ENCODE peak calls at places on chromosomes 3 and 15, in five cellular contexts. One of them, this sample, is unnamed. For H3K9me3, the result is how much of the 10 kb centered on the place peaks cover.

GRCh38 chr3:16427309-16427965 is 86.1 kb downstream of the RFTN1 start:
- DNase-seq in hepatocyte: peak
- DNase-seq in uterus: peak
- DNase-seq in endodermal cell: no peak
- DNase-seq in cardiac muscle cell: peak
- DNase-seq in this sample: peak

GRCh38 chr15:88902491-88902835 is 7.1 kb upstream of the HAPLN3 start:
- DNase-seq in hepatocyte: no peak
- DNase-seq in cardiac muscle cell: no peak
- DNase-seq in uterus: no peak
- DNase-seq in endodermal cell: no peak
- DNase-seq in this sample: no peak

GRCh38 chr15:86590461-86590860 is 510.8 kb downstream of the AGBL1 start:
- DNase-seq in cardiac muscle cell: no peak
- DNase-seq in uterus: no peak
- DNase-seq in endodermal cell: no peak
- DNase-seq in hepatocyte: no peak
- DNase-seq in this sample: no peak

GRCh38 chr3:122826315-122826714 is 31.4 kb downstream of the SLC49A4 start:
- DNase-seq in endodermal cell: no peak
- DNase-seq in uterus: no peak
- DNase-seq in hepatocyte: no peak
- DNase-seq in cardiac muscle cell: no peak
- DNase-seq in this sample: no peak

GRCh38 chr3:99319450-99319849 is 318.9 kb upstream of the COL8A1 start:
- DNase-seq in endodermal cell: no peak
- DNase-seq in hepatocyte: no peak
- DNase-seq in cardiac muscle cell: no peak
- DNase-seq in uterus: no peak
- DNase-seq in this sample: no peak

GRCh38 chr3:138173769-138174420 is 826 bp downstream of the DBR1 start:
- DNase-seq in cardiac muscle cell: no peak
- DNase-seq in hepatocyte: peak
- DNase-seq in endodermal cell: no peak
- DNase-seq in uterus: no peak
- DNase-seq in this sample: no peak

GRCh38 chr15:58559904-58560588 is 128.3 kb downstream of the LIPC start:
- DNase-seq in uterus: no peak
- DNase-seq in hepatocyte: no peak
- DNase-seq in cardiac muscle cell: no peak
- DNase-seq in endodermal cell: no peak
- DNase-seq in this sample: no peak

GRCh38 chr3:12195231-12195630 is 36.5 kb upstream of the TIMP4 start:
- DNase-seq in cardiac muscle cell: no peak
- DNase-seq in hepatocyte: no peak
- DNase-seq in uterus: no peak
- DNase-seq in endodermal cell: no peak
- DNase-seq in this sample: no peak

GRCh38 chr3:136728918-136729317 is 23.3 kb downstream of the STAG1 start:
- DNase-seq in hepatocyte: peak
- DNase-seq in cardiac muscle cell: peak
- DNase-seq in endodermal cell: peak
- DNase-seq in uterus: no peak
- DNase-seq in this sample: no peak

DNA sequence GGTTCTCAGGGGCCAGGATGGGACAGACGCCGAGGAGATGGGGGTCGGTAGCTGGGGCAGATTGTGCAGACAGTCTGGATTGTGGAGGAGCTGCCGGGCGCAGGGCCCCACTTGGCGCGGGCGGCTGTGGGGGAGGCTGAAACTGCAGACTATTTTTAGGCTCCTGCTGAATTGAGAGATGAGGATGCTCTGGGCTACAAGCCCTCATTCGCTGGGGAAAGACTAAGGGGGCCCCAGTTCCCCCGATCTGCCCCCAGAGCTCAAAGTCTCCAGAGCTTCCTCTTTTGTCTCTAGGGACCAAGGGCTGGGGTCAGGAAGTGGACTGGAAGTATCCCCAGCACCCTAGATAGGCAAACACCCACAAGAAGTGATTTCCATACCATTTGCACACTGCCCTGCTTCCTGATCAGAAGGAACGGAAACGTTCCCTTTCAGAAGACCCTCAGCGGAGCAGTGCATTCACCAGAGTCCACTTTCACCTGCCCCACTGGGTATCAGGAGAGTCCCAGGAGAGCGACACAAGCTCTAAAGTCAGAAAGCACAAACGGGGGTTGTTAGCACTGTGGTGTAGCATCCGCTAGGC is 29.7 kb downstream of the SEMA7A start:
- DNase-seq in endodermal cell: no peak
- DNase-seq in hepatocyte: no peak
- DNase-seq in cardiac muscle cell: peak
- DNase-seq in uterus: no peak
- DNase-seq in this sample: no peak
- H3K27ac ChIP-seq in endodermal cell: no peak
- H3K27ac ChIP-seq in hepatocyte: no peak
- H3K27ac ChIP-seq in cardiac muscle cell: no peak
- H3K27ac ChIP-seq in uterus: no peak
- H3K27ac ChIP-seq in this sample: no peak

DNA sequence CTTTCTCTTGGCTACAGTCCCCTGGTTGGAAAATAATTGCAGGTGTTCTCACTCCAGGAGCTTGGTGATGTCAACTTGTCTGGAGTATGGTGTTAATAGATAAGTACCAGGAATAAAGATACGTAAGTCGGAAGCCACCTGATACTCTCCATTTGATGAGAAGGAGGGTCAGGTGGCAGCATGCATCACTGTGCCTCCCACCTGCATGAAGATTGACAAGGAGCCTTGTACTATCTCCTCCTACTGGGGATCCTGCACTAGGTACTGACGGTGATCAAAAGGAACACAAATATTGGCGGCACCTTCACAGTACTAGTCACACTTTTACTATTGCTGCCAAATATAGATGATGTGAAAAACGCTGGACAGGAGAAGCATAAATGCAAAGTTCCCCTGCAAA is 32.6 kb upstream of the GABRB3 start:
- DNase-seq in uterus: no peak
- DNase-seq in hepatocyte: no peak
- DNase-seq in endodermal cell: no peak
- DNase-seq in cardiac muscle cell: no peak
- DNase-seq in this sample: no peak
- H3K9me3 ChIP-seq in uterus: under half
- H3K9me3 ChIP-seq in hepatocyte: under half
- H3K9me3 ChIP-seq in endodermal cell: under half
- H3K9me3 ChIP-seq in cardiac muscle cell: under half
- H3K9me3 ChIP-seq in this sample: under half

GRCh38 chr3:43009547-43009946 is 30.4 kb downstream of the GASK1A start:
- DNase-seq in endodermal cell: no peak
- DNase-seq in hepatocyte: no peak
- DNase-seq in cardiac muscle cell: no peak
- DNase-seq in uterus: no peak
- DNase-seq in this sample: no peak
- TF ChIP-seq CTCF in endodermal cell: peak
- TF ChIP-seq CTCF in hepatocyte: no peak
- TF ChIP-seq CTCF in cardiac muscle cell: peak
- TF ChIP-seq CTCF in uterus: no peak
- TF ChIP-seq CTCF in this sample: no peak

GRCh38 chr3:47825590-47825989 is 22.7 kb downstream of the DHX30 start:
- DNase-seq in cardiac muscle cell: no peak
- DNase-seq in hepatocyte: no peak
- DNase-seq in uterus: no peak
- DNase-seq in endodermal cell: peak
- DNase-seq in this sample: no peak
- H3K27ac ChIP-seq in cardiac muscle cell: peak
- H3K27ac ChIP-seq in hepatocyte: peak
- H3K27ac ChIP-seq in uterus: peak
- H3K27ac ChIP-seq in endodermal cell: no peak
- H3K27ac ChIP-seq in this sample: peak

DNA sequence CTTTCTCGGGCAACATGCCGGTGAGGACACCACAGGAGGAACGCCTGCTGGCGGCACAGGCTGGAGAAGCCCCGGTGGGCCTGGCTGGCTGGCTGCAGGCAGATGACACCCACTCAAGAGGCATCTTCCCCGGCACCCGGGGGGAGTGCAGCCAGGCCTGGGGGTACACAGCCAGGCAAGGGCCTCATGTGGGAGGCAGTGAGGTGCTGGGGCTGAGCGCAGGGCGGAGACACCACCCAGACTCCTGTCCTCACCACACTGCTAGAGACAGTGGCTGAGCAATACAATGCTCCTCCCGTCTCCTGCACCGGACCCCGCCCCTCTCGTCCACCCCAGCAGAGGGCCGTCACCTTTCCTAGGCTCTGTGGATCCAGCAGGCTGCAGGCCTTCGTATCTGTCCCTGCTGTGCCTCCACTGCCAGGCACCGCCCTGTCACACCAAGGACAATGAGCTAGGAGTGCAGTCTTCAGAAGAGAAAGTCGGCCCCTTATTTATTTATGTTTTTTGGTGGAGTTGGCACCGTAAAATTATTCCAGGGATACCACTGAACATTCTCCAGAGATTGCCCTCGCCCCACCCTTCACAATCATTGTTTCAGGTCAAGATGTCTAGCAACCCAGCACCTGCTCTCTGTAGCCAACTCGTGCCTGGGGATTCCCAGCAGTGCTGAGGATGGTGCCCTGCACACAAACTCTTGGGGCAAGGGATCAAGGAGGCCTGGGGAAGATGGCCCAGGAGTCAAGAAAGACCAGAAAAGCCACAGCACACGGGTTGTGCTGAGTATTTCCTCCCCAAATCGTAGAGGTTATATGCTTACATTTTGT is 129.1 kb downstream of the ATP10A start:
- DNase-seq in hepatocyte: no peak
- DNase-seq in cardiac muscle cell: no peak
- DNase-seq in uterus: no peak
- DNase-seq in endodermal cell: no peak
- DNase-seq in this sample: no peak
- H3K9me3 ChIP-seq in hepatocyte: under half
- H3K9me3 ChIP-seq in cardiac muscle cell: under half
- H3K9me3 ChIP-seq in uterus: under half
- H3K9me3 ChIP-seq in endodermal cell: under half
- H3K9me3 ChIP-seq in this sample: under half

DNA sequence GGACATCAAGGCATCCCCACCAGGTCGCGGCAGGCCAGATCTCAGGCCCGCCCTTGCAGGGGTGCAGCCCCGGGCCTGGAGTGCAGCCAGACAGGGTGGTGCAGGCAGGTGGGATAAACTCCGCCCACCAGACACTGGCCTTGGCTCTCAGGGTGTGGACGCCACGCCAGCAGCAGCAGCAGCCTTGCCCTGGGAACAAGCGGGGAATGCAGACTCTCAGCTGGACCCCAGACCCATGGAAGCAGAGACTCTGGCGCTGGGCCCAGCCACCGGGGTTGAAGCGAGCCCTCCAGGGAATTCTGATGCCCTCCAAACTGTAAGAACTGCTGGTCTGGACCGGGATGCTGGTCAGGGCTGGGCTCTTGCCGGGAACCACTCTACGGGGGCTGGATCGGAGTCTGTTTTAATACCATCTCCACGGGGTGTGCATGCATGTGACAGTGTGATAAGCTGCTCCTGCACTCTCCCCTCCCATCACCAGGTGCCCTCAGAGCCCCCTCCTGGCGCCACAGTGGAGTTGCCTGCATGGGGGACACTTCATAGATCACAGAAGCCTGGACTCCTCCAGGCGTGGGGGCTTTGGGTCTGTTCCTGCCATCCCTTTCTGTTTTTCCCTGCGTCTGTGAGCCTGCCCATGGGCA is 142.7 kb downstream of the NSMCE3 start:
- DNase-seq in hepatocyte: no peak
- DNase-seq in uterus: no peak
- DNase-seq in endodermal cell: peak
- DNase-seq in cardiac muscle cell: no peak
- DNase-seq in this sample: no peak
- TF ChIP-seq CTCF in hepatocyte: no peak
- TF ChIP-seq CTCF in uterus: no peak
- TF ChIP-seq CTCF in endodermal cell: peak
- TF ChIP-seq CTCF in cardiac muscle cell: peak
- TF ChIP-seq CTCF in this sample: no peak

DNA sequence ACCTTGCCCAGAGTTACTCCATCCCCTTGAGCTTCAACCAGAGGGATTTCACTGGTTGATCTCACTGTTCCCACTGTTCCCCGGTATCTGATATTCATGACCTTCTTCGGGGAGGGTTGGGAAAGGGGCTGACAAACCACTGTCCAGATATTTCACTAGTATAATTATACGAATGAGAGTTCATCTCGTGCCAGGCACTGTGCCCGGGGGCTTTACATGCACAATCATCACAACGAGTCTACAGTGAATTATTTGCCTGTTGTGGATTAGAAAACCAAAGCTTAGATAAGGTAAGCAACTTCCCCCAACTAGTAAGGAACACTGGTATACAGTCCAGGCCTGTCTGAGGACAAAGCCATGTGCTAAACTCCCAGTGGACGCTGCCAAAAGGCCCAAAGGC is 50.0 kb upstream of the RAB6B start:
- DNase-seq in cardiac muscle cell: peak
- DNase-seq in hepatocyte: no peak
- DNase-seq in uterus: no peak
- DNase-seq in endodermal cell: no peak
- DNase-seq in this sample: no peak
- H3K27ac ChIP-seq in cardiac muscle cell: no peak
- H3K27ac ChIP-seq in hepatocyte: peak
- H3K27ac ChIP-seq in uterus: peak
- H3K27ac ChIP-seq in endodermal cell: no peak
- H3K27ac ChIP-seq in this sample: no peak

GRCh38 chr15:90082140-90082713 is 20.0 kb downstream of the IDH2 start:
- DNase-seq in cardiac muscle cell: no peak
- DNase-seq in endodermal cell: peak
- DNase-seq in uterus: no peak
- DNase-seq in hepatocyte: no peak
- DNase-seq in this sample: no peak

GRCh38 chr15:90079619-90080559 is 22.4 kb downstream of the IDH2 start:
- DNase-seq in endodermal cell: no peak
- DNase-seq in hepatocyte: no peak
- DNase-seq in uterus: no peak
- DNase-seq in cardiac muscle cell: no peak
- DNase-seq in this sample: no peak

GRCh38 chr15:90078965-90079364 is 23.3 kb downstream of the IDH2 start:
- DNase-seq in uterus: no peak
- DNase-seq in cardiac muscle cell: no peak
- DNase-seq in endodermal cell: peak
- DNase-seq in hepatocyte: no peak
- DNase-seq in this sample: no peak

GRCh38 chr15:90083419-90083818 is 18.8 kb downstream of the IDH2 start:
- DNase-seq in uterus: no peak
- DNase-seq in hepatocyte: no peak
- DNase-seq in cardiac muscle cell: no peak
- DNase-seq in endodermal cell: no peak
- DNase-seq in this sample: no peak

GRCh38 chr15:90080818-90081382 is 21.4 kb downstream of the IDH2 start:
- DNase-seq in endodermal cell: no peak
- DNase-seq in uterus: no peak
- DNase-seq in cardiac muscle cell: no peak
- DNase-seq in hepatocyte: no peak
- DNase-seq in this sample: no peak
- H3K9me3 ChIP-seq in endodermal cell: under half
- H3K9me3 ChIP-seq in uterus: under half
- H3K9me3 ChIP-seq in cardiac muscle cell: under half
- H3K9me3 ChIP-seq in hepatocyte: under half
- H3K9me3 ChIP-seq in this sample: under half

GRCh38 chr3:10883478-10884234 is 67.6 kb downstream of the SLC6A11 start:
- DNase-seq in cardiac muscle cell: peak
- DNase-seq in uterus: no peak
- DNase-seq in hepatocyte: peak
- DNase-seq in endodermal cell: peak
- DNase-seq in this sample: no peak
- TF ChIP-seq CTCF in cardiac muscle cell: peak
- TF ChIP-seq CTCF in uterus: no peak
- TF ChIP-seq CTCF in hepatocyte: peak
- TF ChIP-seq CTCF in endodermal cell: peak
- TF ChIP-seq CTCF in this sample: peak

GRCh38 chr15:40342421-40343313 is 1.9 kb upstream of the CCDC9B start:
- DNase-seq in uterus: no peak
- DNase-seq in hepatocyte: no peak
- DNase-seq in cardiac muscle cell: peak
- DNase-seq in endodermal cell: no peak
- DNase-seq in this sample: no peak
- H3K27ac ChIP-seq in uterus: peak
- H3K27ac ChIP-seq in hepatocyte: peak
- H3K27ac ChIP-seq in cardiac muscle cell: no peak
- H3K27ac ChIP-seq in endodermal cell: no peak
- H3K27ac ChIP-seq in this sample: peak